ENCODE peak calls at places on chromosomes 12 and 14, in four cellular contexts. Q is IMR-90, D is K562, Z is endothelial cell of umbilical vein. L is an unnamed sample.
A peak's percentile ranks its signal among the peaks of the same experiment; 100 is the strongest.

GRCh38 chr12:2161478-2161877 is 108.7 kb downstream of the CACNA1C start:
- DNase-seq in Q (no peak), D (no peak), Z (no peak), L (no peak)

GRCh38 chr12:104721065-104721458 is 237.0 kb downstream of the SLC41A2 start:
- DNase-seq in Q (no peak), D (no peak), Z (no peak), L (no peak)

GRCh38 chr12:49200882-49201594 is 12.2 kb upstream of the TUBA1A start:
- DNase-seq in Q (peak; percentile 89), D (peak; percentile 59), Z (peak; percentile 93), L (peak; percentile 17)

GRCh38 chr12:125203145-125203765 is 138.0 kb downstream of the AACS start:
- DNase-seq in Q (no peak), D (peak; percentile 44), Z (peak; percentile 8), L (no peak)

GRCh38 chr12:94706250-94706661 is 55.9 kb upstream of the TMCC3 start:
- DNase-seq in Q (no peak), D (no peak), Z (no peak), L (peak; percentile 55)

GRCh38 chr14:52723514-52724359 is 6.2 kb upstream of the STYX start:
- DNase-seq in Q (no peak), D (no peak), Z (no peak), L (no peak)

GRCh38 chr12:106149096-106149784 is 10.5 kb upstream of the NUAK1 start:
- DNase-seq in Q (peak; percentile 18), D (peak; percentile 25), Z (peak; percentile 59), L (no peak)

GRCh38 chr12:92078167-92079053 is 67.2 kb downstream of the BTG1 start:
- DNase-seq in Q (peak; percentile 96), D (peak; percentile 83), Z (peak; percentile 42), L (no peak)

GRCh38 chr12:27864521-27864920 is 84.5 kb upstream of the MANSC4 start:
- DNase-seq in Q (peak; percentile 44), D (no peak), Z (peak; percentile 34), L (no peak)

GRCh38 chr12:11768233-11768965 is 118.9 kb downstream of the ETV6 start:
- DNase-seq in Q (no peak), D (no peak), Z (no peak), L (no peak)

GRCh38 chr12:42698213-42698612 is 108.7 kb upstream of the PRICKLE1 start:
- DNase-seq in Q (no peak), D (no peak), Z (no peak), L (no peak)

DNA sequence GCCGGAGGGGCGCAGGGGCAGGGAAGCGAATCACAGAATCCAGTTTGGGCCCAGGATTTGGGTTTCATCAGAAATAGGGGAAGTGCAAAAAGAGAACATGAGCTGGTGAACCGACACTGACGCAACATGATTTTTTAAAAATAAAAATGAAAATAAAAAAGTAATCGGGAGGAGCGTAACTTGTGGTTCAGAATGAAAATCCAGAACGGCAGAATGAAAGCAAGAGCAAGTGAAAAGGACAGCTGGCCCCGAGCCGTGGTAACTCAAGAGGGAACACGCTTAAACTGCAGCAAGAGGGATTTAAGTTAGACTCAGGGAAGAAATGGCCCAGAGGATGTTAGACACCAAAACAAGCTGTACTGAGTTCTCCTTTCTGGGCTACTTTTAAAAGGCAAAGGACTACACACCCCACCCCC is 1.6 kb downstream of the SLC6A12 start:
- DNase-seq in Q (no peak), D (no peak), Z (no peak), L (no peak)
- TF ChIP-seq FOS in Q (no peak), D (no peak), Z (no peak), L (no peak)

GRCh38 chr12:107458163-107458562 is 227.4 kb upstream of the PWP1 start:
- DNase-seq in Q (no peak), D (no peak), Z (no peak), L (no peak)
- TF ChIP-seq FOS in Q (no peak), D (no peak), Z (no peak), L (no peak)

GRCh38 chr14:96187216-96188050 is 17.2 kb upstream of the BDKRB2 start:
- DNase-seq in Q (peak; percentile 64), D (no peak), Z (no peak), L (no peak)

GRCh38 chr14:96191355-96191754 is 13.3 kb upstream of the BDKRB2 start:
- DNase-seq in Q (peak; percentile 59), D (no peak), Z (no peak), L (no peak)

GRCh38 chr14:96192049-96192448 is 12.6 kb upstream of the BDKRB2 start:
- DNase-seq in Q (no peak), D (no peak), Z (no peak), L (no peak)

GRCh38 chr14:96192975-96193805 is 11.4 kb upstream of the BDKRB2 start:
- DNase-seq in Q (no peak), D (no peak), Z (peak; percentile 62), L (no peak)

DNA sequence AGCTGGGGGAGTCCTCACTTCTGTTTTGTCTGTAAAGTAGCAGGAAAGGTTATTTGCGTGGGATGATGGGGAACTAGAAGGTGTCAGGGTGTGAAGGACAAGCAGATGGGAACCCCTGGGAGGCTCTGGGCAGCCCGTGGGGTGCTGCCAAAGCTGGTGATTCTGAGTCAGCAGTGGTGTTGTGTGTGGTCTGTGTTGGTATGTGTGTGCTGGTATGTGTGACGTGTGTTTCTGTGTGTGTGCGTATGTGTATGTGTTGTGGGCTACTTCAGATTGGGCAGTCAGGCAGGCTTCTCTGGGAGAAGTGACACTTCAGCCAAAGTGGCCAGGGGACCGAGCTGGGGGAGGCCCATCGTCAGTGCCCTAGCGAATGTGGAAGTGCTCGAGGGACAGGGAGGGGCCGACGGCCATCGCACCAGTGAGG is 15.3 kb upstream of the BDKRB2 start:
- DNase-seq in Q (peak; percentile 97), D (no peak), Z (no peak), L (no peak)
- TF ChIP-seq FOS in Q (peak; percentile 83), D (no peak), Z (no peak), L (no peak)

GRCh38 chr12:24797901-24798300 is 151.0 kb downstream of the BCAT1 start:
- DNase-seq in Q (no peak), D (no peak), Z (no peak), L (no peak)

GRCh38 chr12:24798335-24798734 is 150.6 kb downstream of the BCAT1 start:
- DNase-seq in Q (no peak), D (no peak), Z (no peak), L (peak; percentile 73)

GRCh38 chr12:24791622-24792021 is 157.3 kb downstream of the BCAT1 start:
- DNase-seq in Q (no peak), D (no peak), Z (no peak), L (no peak)

DNA sequence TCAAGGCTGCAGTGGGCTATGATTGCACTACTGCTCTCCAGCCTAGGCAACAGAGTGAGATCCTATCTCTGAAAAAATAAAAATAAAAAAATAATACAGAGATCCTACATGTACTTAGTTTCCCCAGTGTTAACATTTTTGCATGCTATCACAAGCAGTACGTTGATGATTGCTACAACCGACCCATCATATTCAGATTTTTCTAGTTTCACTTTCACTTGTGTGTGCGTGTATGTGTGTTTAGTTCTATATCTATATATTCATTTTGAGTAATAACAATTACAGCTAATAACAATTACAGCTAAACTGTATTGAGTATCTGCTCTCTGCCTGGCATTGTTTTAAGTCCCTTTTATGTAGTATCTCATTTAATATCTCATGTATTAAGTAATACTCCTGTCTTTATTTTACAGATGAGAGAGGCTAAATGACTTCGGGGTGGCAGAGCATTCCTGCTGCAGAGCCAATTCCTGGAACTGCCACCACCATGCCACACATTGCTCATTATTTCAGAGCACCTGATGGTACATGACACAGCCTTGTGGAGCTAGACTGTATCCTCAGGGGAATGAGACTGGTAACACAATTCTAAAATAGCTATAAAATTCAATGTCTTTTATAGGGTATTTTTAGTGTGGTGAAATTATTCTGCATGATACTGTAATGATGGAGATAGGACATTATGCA is 153.1 kb downstream of the BCAT1 start:
- DNase-seq in Q (no peak), D (no peak), Z (peak; percentile 19), L (no peak)
- TF ChIP-seq FOS in Q (no peak), D (no peak), Z (no peak), L (no peak)

GRCh38 chr14:45227566-45227965 is 25.4 kb downstream of the MIS18BP1 start:
- DNase-seq in Q (peak; percentile 55), D (no peak), Z (no peak), L (no peak)

GRCh38 chr14:45222485-45223262 is 30.3 kb downstream of the MIS18BP1 start:
- DNase-seq in Q (no peak), D (no peak), Z (no peak), L (no peak)
- TF ChIP-seq FOS in Q (no peak), D (no peak), Z (no peak), L (no peak)

L was measured in GM12878.